ENCODE peak calls at places on chromosomes 16 and 17, in six cellular contexts. C is kidney; W is coronary artery; F is T-helper 2 cell; J is NCI-H2107; A is stimulated activated CD4-positive, alpha-beta T cell treated with anti-CD3 and anti-CD28 coated beads, Interleukin-1b, Interleukin-23, amount 100 ng/mL, for 1 hour. N is an unnamed sample.

GRCh38 chr17:50187741-50188520 is 13.5 kb downstream of the COL1A1 start:
- DNase-seq in C (no peak), W (no peak), F (no peak), J (no peak), A (no peak), N (no peak)

GRCh38 chr17:13638855-13639458 is 37.2 kb upstream of the HS3ST3A1 start:
- DNase-seq in C (no peak), W (no peak), F (no peak), J (no peak), A (no peak), N (no peak)

GRCh38 chr16:58306327-58306726 is 11.5 kb upstream of the PRSS54 start:
- DNase-seq in C (no peak), W (no peak), F (peak; percentile 59), J (no peak), A (peak; percentile 19), N (peak; percentile 14)

GRCh38 chr16:74667215-74667765 is 613 bp upstream of the RFWD3 start:
- DNase-seq in C (peak; percentile 75), W (no peak), F (peak; percentile 61), J (peak; percentile 2), A (no peak), N (no peak)

GRCh38 chr17:5672815-5673430 is 88.6 kb upstream of the NLRP1 start:
- DNase-seq in C (no peak), W (no peak), F (no peak), J (no peak), A (no peak), N (no peak)

GRCh38 chr17:14594690-14595089 is 293.8 kb downstream of the HS3ST3B1 start:
- DNase-seq in C (no peak), W (no peak), F (no peak), J (no peak), A (no peak), N (no peak)

GRCh38 chr16:51326131-51326856 is 175.2 kb upstream of the SALL1 start:
- DNase-seq in C (no peak), W (no peak), F (no peak), J (no peak), A (no peak), N (peak; percentile 48)

GRCh38 chr17:2055494-2056220 is 754 bp downstream of the HIC1 start:
- DNase-seq in C (peak; percentile 83), W (no peak), F (peak; percentile 54), J (no peak), A (no peak), N (no peak)

GRCh38 chr16:50595854-50596253 is 47.7 kb downstream of the NKD1 start:
- DNase-seq in C (no peak), W (no peak), F (no peak), J (no peak), A (no peak), N (no peak)

GRCh38 chr16:15701367-15701766 is 51.3 kb downstream of the NDE1 start:
- DNase-seq in C (no peak), W (no peak), F (no peak), J (no peak), A (no peak), N (no peak)

GRCh38 chr17:43418441-43419374 is 19.9 kb downstream of the ARL4D start:
- DNase-seq in C (no peak), W (peak; percentile 82), F (no peak), J (no peak), A (no peak), N (peak; percentile 69)

GRCh38 chr16:54374136-54374535 is 87.5 kb upstream of the IRX3 start:
- DNase-seq in C (no peak), W (no peak), F (no peak), J (no peak), A (no peak), N (no peak)

GRCh38 chr16:51168755-51169154 is 17.7 kb upstream of the SALL1 start:
- DNase-seq in C (no peak), W (no peak), F (no peak), J (no peak), A (no peak), N (no peak)

GRCh38 chr17:49932131-49932723 is 36.8 kb upstream of the DLX4 start:
- DNase-seq in C (no peak), W (no peak), F (no peak), J (no peak), A (no peak), N (no peak)

GRCh38 chr17:17033466-17033865 is 8.8 kb upstream of the MPRIP start:
- DNase-seq in C (no peak), W (no peak), F (no peak), J (no peak), A (no peak), N (no peak)

GRCh38 chr17:30395398-30396022 is 16.8 kb downstream of the CPD start:
- DNase-seq in C (no peak), W (no peak), F (no peak), J (no peak), A (no peak), N (no peak)

GRCh38 chr16:24188143-24188542 is 68.0 kb upstream of the CACNG3 start:
- DNase-seq in C (no peak), W (no peak), F (no peak), J (no peak), A (no peak), N (no peak)

GRCh38 chr17:66165537-66166123 is 26.3 kb downstream of the CEP112 start:
- DNase-seq in C (no peak), W (no peak), F (peak; percentile 62), J (no peak), A (no peak), N (peak; percentile 60)

GRCh38 chr17:41665566-41666335 is 22.9 kb upstream of the EIF1 start:
- DNase-seq in C (peak; percentile 96), W (peak; percentile 90), F (peak; percentile 88), J (peak; percentile 81), A (peak; percentile 82), N (peak; percentile 69)

GRCh38 chr17:80892900-80893603 is 98.6 kb upstream of the CHMP6 start:
- DNase-seq in C (no peak), W (no peak), F (peak; percentile 93), J (no peak), A (peak; percentile 29), N (peak; percentile 43)

GRCh38 chr17:30808785-30809286 is 15.7 kb downstream of the CRLF3 start:
- DNase-seq in C (no peak), W (no peak), F (peak; percentile 94), J (no peak), A (no peak), N (no peak)

GRCh38 chr17:40600486-40601046 is 35.3 kb upstream of the CCR7 start:
- DNase-seq in C (no peak), W (no peak), F (no peak), J (no peak), A (no peak), N (no peak)

GRCh38 chr17:58082341-58082869 is 814 bp upstream of the DYNLL2 start:
- DNase-seq in C (no peak), W (no peak), F (no peak), J (no peak), A (no peak), N (no peak)

GRCh38 chr17:67974186-67974585 is 22.1 kb downstream of the C17orf58 start:
- DNase-seq in C (no peak), W (no peak), F (no peak), J (no peak), A (no peak), N (no peak)

GRCh38 chr17:55120651-55121050 is 144.1 kb upstream of the HLF start:
- DNase-seq in C (no peak), W (no peak), F (no peak), J (no peak), A (no peak), N (no peak)

GRCh38 chr17:43620147-43620944 is 41.4 kb downstream of the MEOX1 start:
- DNase-seq in C (no peak), W (no peak), F (no peak), J (no peak), A (no peak), N (no peak)

GRCh38 chr16:75139498-75139897 is 8.8 kb upstream of the ZFP1 start:
- DNase-seq in C (no peak), W (no peak), F (no peak), J (no peak), A (no peak), N (no peak)

GRCh38 chr17:78802459-78802858 is 20.4 kb upstream of the CYTH1 start:
- DNase-seq in C (peak; percentile 39), W (no peak), F (no peak), J (no peak), A (no peak), N (no peak)

GRCh38 chr16:21302898-21303528 is 24.9 kb upstream of the CRYM start:
- DNase-seq in C (no peak), W (no peak), F (no peak), J (no peak), A (no peak), N (peak; percentile 76)

GRCh38 chr16:57479422-57480126 is 6.7 kb downstream of the DOK4 start:
- DNase-seq in C (no peak), W (no peak), F (no peak), J (no peak), A (no peak), N (peak; percentile 31)

GRCh38 chr17:2899911-2900310 is 103.7 kb downstream of the RAP1GAP2 start:
- DNase-seq in C (peak; percentile 88), W (no peak), F (no peak), J (peak; percentile 65), A (no peak), N (no peak)

GRCh38 chr17:74532115-74532514 is 840 bp upstream of the CD300LB start:
- DNase-seq in C (no peak), W (peak; percentile 63), F (no peak), J (no peak), A (no peak), N (no peak)

GRCh38 chr17:15342460-15342859 is 1.1 kb upstream of the TEKT3 start:
- DNase-seq in C (no peak), W (no peak), F (no peak), J (no peak), A (no peak), N (no peak)

GRCh38 chr17:13702266-13702665 is 100.5 kb upstream of the HS3ST3A1 start:
- DNase-seq in C (no peak), W (no peak), F (no peak), J (no peak), A (no peak), N (peak; percentile 9)

GRCh38 chr16:53055603-53056527 is 1.1 kb downstream of the CHD9 start:
- DNase-seq in C (no peak), W (no peak), F (peak; percentile 30), J (no peak), A (no peak), N (peak; percentile 51)

GRCh38 chr17:81432873-81433451 is 37.7 kb downstream of the BAHCC1 start:
- DNase-seq in C (peak; percentile 90), W (no peak), F (no peak), J (peak; percentile 92), A (no peak), N (no peak)

GRCh38 chr16:4011225-4011939 is 104.9 kb downstream of the ADCY9 start:
- DNase-seq in C (peak; percentile 62), W (no peak), F (no peak), J (no peak), A (no peak), N (no peak)

GRCh38 chr17:45144199-45145034 is 3.9 kb upstream of the HEXIM1 start:
- DNase-seq in C (peak; percentile 90), W (peak; percentile 84), F (no peak), J (no peak), A (no peak), N (no peak)

GRCh38 chr17:75406222-75406615 is 741 bp upstream of the GRB2 start:
- DNase-seq in C (no peak), W (peak; percentile 38), F (peak; percentile 27), J (no peak), A (no peak), N (no peak)

N was measured in fibroblast of the conjunctiva.